ENCODE peak calls at places on chromosomes 5 and 9, in six cellular contexts. E is K562, T is HepG2, L is A549, F is HCT116, J is H1. A is an unnamed sample.

GRCh38 chr5:73591698-73592501 is 26.4 kb downstream of the UTP15 start:
- DNase-seq in L (no peak), E (no peak), J (no peak), F (no peak), T (no peak), A (peak)

GRCh38 chr9:95382433-95382832 is 64.9 kb upstream of the FANCC start:
- DNase-seq in J (peak), F (peak), T (no peak), L (no peak), E (no peak), A (no peak)

GRCh38 chr5:160621503-160621902 is 199.8 kb downstream of the PTTG1 start:
- DNase-seq in L (no peak), T (no peak), J (no peak), F (no peak), E (no peak), A (no peak)

GRCh38 chr9:77211561-77211960 is 34.2 kb downstream of the VPS13A start:
- DNase-seq in J (no peak), F (no peak), E (no peak), L (no peak), T (no peak), A (no peak)

GRCh38 chr9:3960661-3961144 is 339.2 kb downstream of the GLIS3 start:
- DNase-seq in E (no peak), F (no peak), L (no peak), J (no peak), T (no peak), A (peak)

GRCh38 chr5:147411612-147412310 is 98.1 kb downstream of the DPYSL3 start:
- DNase-seq in E (no peak), F (no peak), T (no peak), J (no peak), L (no peak), A (no peak)

GRCh38 chr5:128537306-128537998 is 593 bp downstream of the FBN2 start:
- DNase-seq in T (no peak), L (peak), F (no peak), E (no peak), J (peak), A (peak)

GRCh38 chr5:14873790-14874189 is 2.2 kb upstream of the ANKH start:
- DNase-seq in E (no peak), L (no peak), F (no peak), T (no peak), J (no peak), A (no peak)

GRCh38 chr9:131603711-131604439 is 58.6 kb downstream of the PRRT1B start:
- DNase-seq in J (no peak), F (no peak), L (no peak), E (no peak), T (no peak), A (no peak)

GRCh38 chr5:144276034-144276822 is 105.6 kb downstream of the KCTD16 start:
- DNase-seq in J (no peak), T (no peak), E (no peak), F (no peak), L (no peak), A (peak)

GRCh38 chr5:8615142-8615858 is 746.4 kb downstream of the MTRR start:
- DNase-seq in E (no peak), T (no peak), F (no peak), L (no peak), J (no peak), A (peak)

DNA sequence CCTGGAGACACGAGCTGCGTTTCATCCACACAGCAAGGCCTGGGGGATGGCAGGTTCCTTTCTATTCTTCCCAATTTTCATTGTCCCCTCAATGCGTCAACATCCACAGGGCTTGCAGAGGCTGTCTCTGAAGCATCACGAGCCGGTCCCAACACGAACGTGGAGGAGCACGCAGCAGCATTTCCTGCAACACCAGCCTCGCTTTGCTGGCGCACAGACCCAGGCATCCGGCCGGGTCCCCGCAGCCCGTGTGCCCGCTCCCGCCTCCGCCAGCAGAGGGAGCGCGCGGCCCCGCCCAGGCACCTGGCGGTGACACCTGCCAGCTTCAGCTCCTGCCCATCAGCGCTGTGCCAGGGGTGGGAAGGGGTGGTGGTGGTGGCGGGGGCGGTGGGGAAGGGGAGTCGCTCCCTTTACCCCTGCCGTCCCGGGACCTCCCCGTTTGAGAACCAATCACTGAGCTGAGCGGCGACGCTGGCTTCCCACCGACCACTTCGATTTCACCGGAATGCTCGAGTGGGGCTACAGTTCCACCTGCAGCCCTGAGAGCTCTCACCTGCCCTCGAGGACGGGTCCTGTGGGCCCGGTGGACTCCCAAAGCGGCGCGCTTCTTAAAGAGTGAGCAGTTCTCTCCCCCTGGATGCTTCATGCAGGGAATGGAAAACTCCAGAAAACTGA is 464.5 kb downstream of the ICE1 start:
- DNase-seq in E (peak), J (peak), T (peak), F (no peak), L (peak), A (no peak)
- TF ChIP-seq CEBPB in E (no peak), J (no peak), T (no peak), F (no peak), L (no peak), A (no peak)

GRCh38 chr5:155761502-155761901 is 565.5 kb upstream of the SGCD start:
- DNase-seq in J (no peak), L (no peak), F (no peak), E (no peak), T (no peak), A (no peak)
- H3K27ac ChIP-seq in J (no peak), L (no peak), F (no peak), E (no peak), T (no peak), A (no peak)

DNA sequence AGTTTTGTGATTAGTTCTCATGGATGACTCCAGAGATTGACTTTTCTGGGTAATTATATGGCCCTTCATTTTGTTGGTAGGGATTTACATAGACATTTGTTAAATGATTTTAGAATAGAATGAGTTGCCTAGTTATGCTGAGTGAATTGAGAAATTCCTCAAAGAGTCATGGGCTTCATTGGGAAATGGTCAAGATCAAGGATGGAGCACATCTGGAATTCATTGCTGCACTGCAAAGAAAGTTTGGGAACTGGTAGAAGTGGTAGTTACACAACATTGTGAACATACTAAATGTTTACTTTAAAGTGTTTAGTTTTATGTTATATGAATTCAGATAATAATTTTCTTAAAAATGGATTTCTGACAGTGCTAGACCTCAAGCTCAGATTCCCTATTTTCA is 46.5 kb downstream of the PIP5K1B start:
- DNase-seq in T (no peak), F (no peak), E (no peak), L (no peak), J (no peak), A (no peak)
- TF ChIP-seq CEBPB in T (no peak), F (no peak), E (no peak), L (no peak), J (no peak), A (no peak)

GRCh38 chr5:102778478-102778877 is 23.4 kb downstream of the PAM start:
- DNase-seq in F (no peak), J (no peak), T (no peak), L (no peak), E (no peak), A (peak)
- H3K27ac ChIP-seq in F (peak), J (no peak), T (no peak), L (no peak), E (no peak), A (no peak)

GRCh38 chr5:175828676-175829075 is 42.7 kb upstream of the CPLX2 start:
- DNase-seq in E (no peak), J (no peak), T (no peak), L (no peak), F (no peak), A (no peak)
- TF ChIP-seq CEBPB in E (no peak), J (no peak), T (no peak), L (no peak), F (no peak), A (no peak)

GRCh38 chr9:134332266-134332665 is 6.0 kb downstream of the RXRA start:
- DNase-seq in J (no peak), E (no peak), L (no peak), F (no peak), T (no peak), A (no peak)
- H3K27ac ChIP-seq in J (peak), E (no peak), L (peak), F (no peak), T (peak), A (no peak)

A was measured in IMR-90.